ENCODE peak calls at places on chromosomes 12 and 14, in nine cellular contexts. One of them, this sample, is unnamed. For H3K4me1, the result is how much of the 10 kb centered on the place peaks cover.

GRCh38 chr14:52349731-52350130 is 35.6 kb downstream of the PTGER2 start:
- DNase-seq in H1: no peak
- DNase-seq in esophagus squamous epithelium: no peak
- DNase-seq in IMR-90: no peak
- DNase-seq in uterus: no peak
- DNase-seq in tibial nerve: no peak
- DNase-seq in stomach: no peak
- DNase-seq in endothelial cell of umbilical vein: no peak
- DNase-seq in body of pancreas: no peak
- DNase-seq in this sample: no peak

GRCh38 chr12:81303935-81304334 is 226.1 kb downstream of the ACSS3 start:
- DNase-seq in IMR-90: no peak
- DNase-seq in uterus: no peak
- DNase-seq in esophagus squamous epithelium: no peak
- DNase-seq in stomach: no peak
- DNase-seq in endothelial cell of umbilical vein: no peak
- DNase-seq in H1: no peak
- DNase-seq in body of pancreas: no peak
- DNase-seq in tibial nerve: no peak
- DNase-seq in this sample: no peak

GRCh38 chr12:124756151-124756550 is 107.5 kb downstream of the SCARB1 start:
- DNase-seq in esophagus squamous epithelium: no peak
- DNase-seq in stomach: no peak
- DNase-seq in H1: no peak
- DNase-seq in body of pancreas: no peak
- DNase-seq in IMR-90: no peak
- DNase-seq in endothelial cell of umbilical vein: no peak
- DNase-seq in uterus: no peak
- DNase-seq in tibial nerve: no peak
- DNase-seq in this sample: no peak

GRCh38 chr14:28766505-28767238 is at the start of gene FOXG1:
- DNase-seq in stomach: no peak
- DNase-seq in H1: no peak
- DNase-seq in uterus: no peak
- DNase-seq in esophagus squamous epithelium: no peak
- DNase-seq in endothelial cell of umbilical vein: no peak
- DNase-seq in tibial nerve: no peak
- DNase-seq in body of pancreas: no peak
- DNase-seq in IMR-90: no peak
- DNase-seq in this sample: no peak

GRCh38 chr14:105168496-105168978 is at the start of gene JAG2:
- DNase-seq in endothelial cell of umbilical vein: peak
- DNase-seq in H1: no peak
- DNase-seq in body of pancreas: peak
- DNase-seq in IMR-90: no peak
- DNase-seq in uterus: no peak
- DNase-seq in stomach: peak
- DNase-seq in tibial nerve: no peak
- DNase-seq in esophagus squamous epithelium: no peak
- DNase-seq in this sample: no peak

GRCh38 chr14:75277000-75277795 is 1.4 kb upstream of the FOS start:
- DNase-seq in uterus: peak
- DNase-seq in H1: no peak
- DNase-seq in endothelial cell of umbilical vein: peak
- DNase-seq in IMR-90: peak
- DNase-seq in body of pancreas: peak
- DNase-seq in stomach: peak
- DNase-seq in esophagus squamous epithelium: no peak
- DNase-seq in tibial nerve: peak
- DNase-seq in this sample: peak

GRCh38 chr14:69398818-69399210 is 322 bp downstream of the SLC39A9 start:
- DNase-seq in uterus: no peak
- DNase-seq in stomach: no peak
- DNase-seq in tibial nerve: no peak
- DNase-seq in endothelial cell of umbilical vein: no peak
- DNase-seq in IMR-90: no peak
- DNase-seq in H1: no peak
- DNase-seq in body of pancreas: no peak
- DNase-seq in esophagus squamous epithelium: no peak
- DNase-seq in this sample: no peak

GRCh38 chr14:70177092-70177491 is 11.7 kb downstream of the SLC8A3 start:
- DNase-seq in endothelial cell of umbilical vein: no peak
- DNase-seq in tibial nerve: no peak
- DNase-seq in uterus: no peak
- DNase-seq in esophagus squamous epithelium: no peak
- DNase-seq in H1: no peak
- DNase-seq in IMR-90: no peak
- DNase-seq in body of pancreas: no peak
- DNase-seq in stomach: no peak
- DNase-seq in this sample: no peak

GRCh38 chr14:23482814-23483128 is 13.3 kb downstream of the NGDN start:
- DNase-seq in esophagus squamous epithelium: no peak
- DNase-seq in body of pancreas: no peak
- DNase-seq in stomach: no peak
- DNase-seq in tibial nerve: no peak
- DNase-seq in IMR-90: no peak
- DNase-seq in uterus: no peak
- DNase-seq in H1: no peak
- DNase-seq in endothelial cell of umbilical vein: no peak
- DNase-seq in this sample: no peak
- H3K4me1 ChIP-seq in esophagus squamous epithelium: under half
- H3K4me1 ChIP-seq in body of pancreas: under half
- H3K4me1 ChIP-seq in stomach: under half
- H3K4me1 ChIP-seq in tibial nerve: under half
- H3K4me1 ChIP-seq in IMR-90: under half
- H3K4me1 ChIP-seq in uterus: under half
- H3K4me1 ChIP-seq in H1: under half
- H3K4me1 ChIP-seq in endothelial cell of umbilical vein: under half
- H3K4me1 ChIP-seq in this sample: under half

GRCh38 chr12:6765634-6766581 is at the start of gene PTMS:
- DNase-seq in endothelial cell of umbilical vein: peak
- DNase-seq in stomach: peak
- DNase-seq in body of pancreas: peak
- DNase-seq in tibial nerve: peak
- DNase-seq in H1: no peak
- DNase-seq in esophagus squamous epithelium: no peak
- DNase-seq in IMR-90: peak
- DNase-seq in uterus: peak
- DNase-seq in this sample: peak

GRCh38 chr12:6765048-6765633 is 1.0 kb upstream of the PTMS start:
- DNase-seq in stomach: no peak
- DNase-seq in uterus: no peak
- DNase-seq in IMR-90: no peak
- DNase-seq in esophagus squamous epithelium: no peak
- DNase-seq in H1: no peak
- DNase-seq in tibial nerve: no peak
- DNase-seq in endothelial cell of umbilical vein: peak
- DNase-seq in body of pancreas: no peak
- DNase-seq in this sample: no peak

GRCh38 chr12:6767592-6768384 is 1.6 kb downstream of the PTMS start:
- DNase-seq in stomach: no peak
- DNase-seq in H1: no peak
- DNase-seq in body of pancreas: no peak
- DNase-seq in uterus: no peak
- DNase-seq in endothelial cell of umbilical vein: peak
- DNase-seq in IMR-90: peak
- DNase-seq in esophagus squamous epithelium: no peak
- DNase-seq in tibial nerve: no peak
- DNase-seq in this sample: peak

GRCh38 chr12:6767301-6767591 is 1.1 kb downstream of the PTMS start:
- DNase-seq in tibial nerve: no peak
- DNase-seq in H1: no peak
- DNase-seq in endothelial cell of umbilical vein: no peak
- DNase-seq in uterus: no peak
- DNase-seq in stomach: no peak
- DNase-seq in IMR-90: no peak
- DNase-seq in esophagus squamous epithelium: no peak
- DNase-seq in body of pancreas: no peak
- DNase-seq in this sample: no peak

DNA sequence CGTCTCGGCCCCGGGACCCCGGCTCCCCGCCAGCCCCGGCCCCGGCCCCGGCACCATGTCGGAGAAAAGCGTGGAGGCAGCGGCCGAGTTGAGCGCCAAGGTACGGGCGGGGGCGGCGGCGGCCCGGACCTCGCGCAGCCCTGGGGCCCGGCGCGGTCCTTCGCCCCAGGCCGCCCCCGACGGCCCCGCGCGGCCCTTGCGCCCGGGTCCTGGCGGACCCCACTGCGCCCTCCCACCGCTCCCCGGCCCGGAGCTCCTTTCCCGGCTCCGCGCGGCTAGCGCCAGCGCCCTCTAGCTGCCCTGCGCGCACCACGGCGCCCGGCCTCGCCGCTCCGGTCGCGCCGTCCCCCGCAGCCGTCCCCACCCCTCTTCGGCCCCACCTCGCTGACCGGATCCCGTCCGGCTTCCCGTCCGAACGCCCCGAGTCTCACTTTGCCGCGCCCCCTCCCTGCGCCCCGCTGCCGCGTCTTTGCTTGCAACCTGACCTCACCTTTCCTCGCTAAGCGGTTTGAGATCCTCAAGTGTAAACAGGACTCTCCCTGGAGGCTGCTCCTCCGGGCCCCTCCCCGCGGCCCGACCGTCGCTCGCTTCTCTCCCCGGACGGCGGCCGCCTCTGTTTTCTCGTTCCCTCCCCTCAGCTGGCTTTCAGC is 613 bp downstream of the PTMS start:
- DNase-seq in body of pancreas: peak
- DNase-seq in uterus: peak
- DNase-seq in tibial nerve: peak
- DNase-seq in stomach: peak
- DNase-seq in H1: no peak
- DNase-seq in IMR-90: peak
- DNase-seq in esophagus squamous epithelium: no peak
- DNase-seq in endothelial cell of umbilical vein: peak
- DNase-seq in this sample: peak
- TF ChIP-seq POLR2A in body of pancreas: peak
- TF ChIP-seq POLR2A in uterus: no peak
- TF ChIP-seq POLR2A in tibial nerve: peak
- TF ChIP-seq POLR2A in stomach: no peak
- TF ChIP-seq POLR2A in H1: no peak
- TF ChIP-seq POLR2A in IMR-90: no peak
- TF ChIP-seq POLR2A in esophagus squamous epithelium: no peak
- TF ChIP-seq POLR2A in endothelial cell of umbilical vein: no peak
- TF ChIP-seq POLR2A in this sample: peak

DNA sequence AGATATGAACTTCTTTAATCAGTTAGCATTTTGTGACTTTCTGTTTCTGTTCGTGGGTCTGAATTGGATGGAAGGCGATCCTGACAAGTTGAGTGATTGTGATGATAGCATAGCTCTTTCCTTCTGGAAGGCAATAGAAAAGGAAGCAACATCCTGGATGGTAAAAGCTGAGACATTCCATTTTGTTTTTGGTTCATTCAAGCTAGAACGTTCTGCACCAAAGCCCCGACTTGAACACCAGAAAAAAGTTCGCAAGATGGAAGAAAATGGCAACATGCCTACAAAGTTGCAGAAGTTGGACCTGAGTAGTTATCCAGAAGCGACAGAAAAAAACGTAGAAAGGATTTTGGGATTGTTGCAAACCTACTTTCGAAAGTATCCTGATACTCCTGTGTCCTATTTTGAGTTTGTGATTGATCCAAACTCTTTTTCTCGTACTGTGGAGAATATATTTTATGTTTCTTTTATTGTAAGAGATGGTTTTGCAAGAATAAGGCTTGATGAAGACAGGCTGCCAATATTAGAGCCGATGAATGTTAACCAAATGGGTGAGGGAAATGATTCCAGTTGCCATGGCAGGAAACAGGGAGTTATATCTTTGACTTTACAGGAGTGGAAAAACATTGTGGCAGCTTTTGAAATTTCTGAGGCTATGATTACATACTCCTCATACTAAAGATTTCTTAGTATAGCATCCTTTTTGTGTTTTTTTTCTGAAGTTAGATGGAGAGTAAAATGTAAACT is 894 bp downstream of the EID3 start:
- DNase-seq in IMR-90: no peak
- DNase-seq in endothelial cell of umbilical vein: no peak
- DNase-seq in uterus: no peak
- DNase-seq in H1: no peak
- DNase-seq in stomach: no peak
- DNase-seq in body of pancreas: no peak
- DNase-seq in tibial nerve: no peak
- DNase-seq in esophagus squamous epithelium: no peak
- DNase-seq in this sample: no peak
- H3K4me3 ChIP-seq in IMR-90: peak
- H3K4me3 ChIP-seq in endothelial cell of umbilical vein: no peak
- H3K4me3 ChIP-seq in uterus: peak
- H3K4me3 ChIP-seq in H1: peak
- H3K4me3 ChIP-seq in stomach: peak
- H3K4me3 ChIP-seq in body of pancreas: no peak
- H3K4me3 ChIP-seq in tibial nerve: peak
- H3K4me3 ChIP-seq in esophagus squamous epithelium: peak
- H3K4me3 ChIP-seq in this sample: peak

GRCh38 chr14:101409006-101409543 is 152.2 kb upstream of the DIO3 start:
- DNase-seq in IMR-90: no peak
- DNase-seq in esophagus squamous epithelium: no peak
- DNase-seq in tibial nerve: no peak
- DNase-seq in body of pancreas: no peak
- DNase-seq in H1: no peak
- DNase-seq in endothelial cell of umbilical vein: no peak
- DNase-seq in uterus: no peak
- DNase-seq in stomach: no peak
- DNase-seq in this sample: no peak

GRCh38 chr14:101411151-101411550 is 150.1 kb upstream of the DIO3 start:
- DNase-seq in H1: no peak
- DNase-seq in IMR-90: no peak
- DNase-seq in uterus: no peak
- DNase-seq in endothelial cell of umbilical vein: no peak
- DNase-seq in body of pancreas: no peak
- DNase-seq in stomach: no peak
- DNase-seq in esophagus squamous epithelium: no peak
- DNase-seq in tibial nerve: no peak
- DNase-seq in this sample: no peak

GRCh38 chr14:101412741-101413140 is 148.6 kb upstream of the DIO3 start:
- DNase-seq in tibial nerve: no peak
- DNase-seq in IMR-90: no peak
- DNase-seq in endothelial cell of umbilical vein: no peak
- DNase-seq in stomach: no peak
- DNase-seq in H1: no peak
- DNase-seq in uterus: no peak
- DNase-seq in body of pancreas: no peak
- DNase-seq in esophagus squamous epithelium: no peak
- DNase-seq in this sample: no peak

GRCh38 chr14:101410126-101410525 is 151.2 kb upstream of the DIO3 start:
- DNase-seq in endothelial cell of umbilical vein: no peak
- DNase-seq in stomach: no peak
- DNase-seq in uterus: no peak
- DNase-seq in tibial nerve: no peak
- DNase-seq in esophagus squamous epithelium: no peak
- DNase-seq in H1: no peak
- DNase-seq in IMR-90: no peak
- DNase-seq in body of pancreas: no peak
- DNase-seq in this sample: no peak

DNA sequence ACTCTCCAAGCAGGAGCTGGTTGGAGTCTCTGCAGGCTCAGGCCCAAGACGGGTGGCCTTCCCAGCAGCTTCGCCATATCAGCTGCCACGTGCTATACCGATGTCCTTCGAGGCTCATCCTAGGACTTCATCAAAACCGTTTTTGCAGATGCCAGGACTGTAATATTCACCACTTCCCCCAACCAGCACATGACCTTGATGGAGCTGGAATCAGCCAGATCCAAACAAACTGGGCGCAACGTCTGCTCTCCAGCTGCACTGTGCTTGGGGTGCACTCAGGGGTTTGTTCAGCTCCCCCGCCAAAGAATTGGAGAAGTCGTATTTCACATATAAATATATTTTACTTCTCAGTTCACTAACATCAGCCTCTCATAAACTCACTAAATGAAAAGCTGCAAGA is 149.5 kb upstream of the DIO3 start:
- DNase-seq in stomach: no peak
- DNase-seq in body of pancreas: no peak
- DNase-seq in IMR-90: no peak
- DNase-seq in uterus: no peak
- DNase-seq in endothelial cell of umbilical vein: no peak
- DNase-seq in tibial nerve: no peak
- DNase-seq in esophagus squamous epithelium: no peak
- DNase-seq in H1: no peak
- DNase-seq in this sample: no peak
- H3K4me1 ChIP-seq in stomach: under half
- H3K4me1 ChIP-seq in body of pancreas: under half
- H3K4me1 ChIP-seq in IMR-90: under half
- H3K4me1 ChIP-seq in uterus: under half
- H3K4me1 ChIP-seq in endothelial cell of umbilical vein: under half
- H3K4me1 ChIP-seq in tibial nerve: under half
- H3K4me1 ChIP-seq in esophagus squamous epithelium: under half
- H3K4me1 ChIP-seq in H1: under half
- H3K4me1 ChIP-seq in this sample: under half

This sample was measured in adrenal gland.